ENCODE peak calls at places on chromosomes 4 and X, in eight cellular contexts. T, R, N, M, U, Z, O and L are unnamed samples.
A peak's percentile ranks its signal among the peaks of the same experiment; 100 is the strongest.

GRCh38 chr4:105236917-105237311 is 90.2 kb downstream of the TET2 start:
- DNase-seq in T (no peak), R (no peak), N (no peak), M (no peak), U (no peak), Z (no peak), O (no peak), L (no peak)

GRCh38 chr4:171721937-171722336 is 91.3 kb upstream of the GALNTL6 start:
- DNase-seq in T (no peak), R (no peak), N (no peak), M (no peak), U (no peak), Z (no peak), O (no peak), L (no peak)

GRCh38 chr4:75841641-75842520 is 60.4 kb downstream of the PPEF2 start:
- DNase-seq in T (no peak), R (no peak), N (no peak), M (no peak), U (no peak), Z (peak; percentile 44), O (no peak), L (no peak)

GRCh38 chr4:145511913-145512522 is 30.4 kb downstream of the SMAD1 start:
- DNase-seq in T (no peak), R (no peak), N (peak; percentile 38), M (no peak), U (no peak), Z (no peak), O (peak; percentile 24), L (no peak)

GRCh38 chr4:4735870-4736269 is 123.6 kb upstream of the MSX1 start:
- DNase-seq in T (no peak), R (no peak), N (peak; percentile 10), M (no peak), U (no peak), Z (no peak), O (no peak), L (no peak)

GRCh38 chrX:44903107-44903506 is 30.1 kb downstream of the KDM6A start:
- DNase-seq in T (peak; percentile 28), R (no peak), N (peak; percentile 70), M (no peak), U (no peak), Z (no peak), O (peak; percentile 86), L (no peak)

GRCh38 chr4:56465599-56466295 is 1.7 kb upstream of the SRP72 start:
- DNase-seq in T (no peak), R (no peak), N (peak; percentile 42), M (no peak), U (no peak), Z (no peak), O (peak; percentile 56), L (no peak)

GRCh38 chrX:41781500-41781899 is 57.5 kb downstream of the GPR82 start:
- DNase-seq in T (no peak), R (no peak), N (peak; percentile 45), M (no peak), U (no peak), Z (peak; percentile 18), O (peak; percentile 23), L (no peak)

GRCh38 chr4:1950369-1950768 is 58.4 kb downstream of the NELFA start:
- DNase-seq in T (no peak), R (no peak), N (no peak), M (no peak), U (no peak), Z (no peak), O (no peak), L (no peak)

GRCh38 chrX:45598841-45599240 is 398.2 kb upstream of the DIPK2B start:
- DNase-seq in T (peak; percentile 53), R (no peak), N (peak; percentile 70), M (no peak), U (no peak), Z (no peak), O (peak; percentile 48), L (no peak)

GRCh38 chrX:123080065-123080464 is 104.0 kb upstream of the GRIA3 start:
- DNase-seq in T (no peak), R (no peak), N (no peak), M (no peak), U (no peak), Z (no peak), O (no peak), L (no peak)

GRCh38 chr4:2944091-2944482 is 19.1 kb downstream of the NOP14 start:
- DNase-seq in T (no peak), R (no peak), N (no peak), M (no peak), U (no peak), Z (no peak), O (no peak), L (no peak)

GRCh38 chr4:38612996-38613395 is 51.0 kb upstream of the KLF3 start:
- DNase-seq in T (no peak), R (no peak), N (no peak), M (no peak), U (no peak), Z (peak; percentile 43), O (no peak), L (no peak)

GRCh38 chr4:3321295-3321889 is 28.6 kb downstream of the RGS12 start:
- DNase-seq in T (no peak), R (no peak), N (peak; percentile 46), M (no peak), U (no peak), Z (no peak), O (no peak), L (no peak)

GRCh38 chrX:70398899-70399298 is 24.2 kb upstream of the GDPD2 start:
- DNase-seq in T (peak; percentile 14), R (no peak), N (peak; percentile 51), M (no peak), U (no peak), Z (no peak), O (no peak), L (no peak)

GRCh38 chrX:28651186-28651585 is 63.9 kb downstream of the IL1RAPL1 start:
- DNase-seq in T (no peak), R (no peak), N (no peak), M (no peak), U (no peak), Z (no peak), O (no peak), L (no peak)

GRCh38 chr4:96016615-96017299 is 176.9 kb downstream of the PDHA2 start:
- DNase-seq in T (no peak), R (no peak), N (no peak), M (no peak), U (no peak), Z (no peak), O (peak; percentile 87), L (no peak)

GRCh38 chrX:115642895-115643530 is 82.0 kb downstream of the PLS3 start:
- DNase-seq in T (no peak), R (no peak), N (peak; percentile 73), M (peak; percentile 60), U (no peak), Z (peak; percentile 39), O (peak; percentile 32), L (no peak)

GRCh38 chrX:48835524-48836329 is at the start of gene PCSK1N:
- DNase-seq in T (no peak), R (no peak), N (no peak), M (peak; percentile 32), U (peak; percentile 64), Z (peak; percentile 67), O (peak; percentile 28), L (no peak)

GRCh38 chr4:89284828-89285227 is 22.8 kb downstream of the GPRIN3 start:
- DNase-seq in T (no peak), R (no peak), N (no peak), M (no peak), U (no peak), Z (no peak), O (no peak), L (no peak)

GRCh38 chr4:8359193-8359592 is 81.3 kb downstream of the ACOX3 start:
- DNase-seq in T (no peak), R (no peak), N (no peak), M (no peak), U (no peak), Z (no peak), O (no peak), L (no peak)

GRCh38 chr4:121358473-121358872 is 22.3 kb downstream of the QRFPR start:
- DNase-seq in T (no peak), R (no peak), N (peak; percentile 43), M (no peak), U (no peak), Z (no peak), O (peak; percentile 57), L (no peak)

GRCh38 chr4:124431663-124432192 is 280.8 kb downstream of the ANKRD50 start:
- DNase-seq in T (no peak), R (no peak), N (no peak), M (no peak), U (no peak), Z (no peak), O (no peak), L (no peak)

GRCh38 chr4:160353548-160353947 is 1250.7 kb downstream of the RAPGEF2 start:
- DNase-seq in T (no peak), R (no peak), N (no peak), M (no peak), U (no peak), Z (no peak), O (no peak), L (no peak)

GRCh38 chr4:185771696-185772390 is 40.2 kb downstream of the SORBS2 start:
- DNase-seq in T (peak; percentile 14), R (no peak), N (peak; percentile 47), M (no peak), U (no peak), Z (no peak), O (no peak), L (no peak)

GRCh38 chr4:179112441-179113170 is 1670.4 kb upstream of the AGA start:
- DNase-seq in T (no peak), R (no peak), N (no peak), M (no peak), U (no peak), Z (no peak), O (no peak), L (no peak)

GRCh38 chr4:7002336-7002735 is 40.8 kb upstream of the TADA2B start:
- DNase-seq in T (no peak), R (no peak), N (no peak), M (no peak), U (no peak), Z (no peak), O (peak; percentile 10), L (no peak)